ENCODE peak calls at places on chromosomes 5 and 9, in four cellular contexts. One of them, this sample, is unnamed.

GRCh38 chr5:59591162-59591561 is 302.4 kb downstream of the PDE4D start:
- DNase-seq in suprapubic skin: no peak
- DNase-seq in tibial nerve: no peak
- DNase-seq in body of pancreas: no peak
- DNase-seq in this sample: no peak

GRCh38 chr5:79962580-79963222 is 28.4 kb downstream of the MTX3 start:
- DNase-seq in suprapubic skin: no peak
- DNase-seq in tibial nerve: no peak
- DNase-seq in body of pancreas: no peak
- DNase-seq in this sample: no peak

GRCh38 chr9:72579190-72579589 is 57.8 kb downstream of the TMC1 start:
- DNase-seq in suprapubic skin: no peak
- DNase-seq in tibial nerve: no peak
- DNase-seq in body of pancreas: peak
- DNase-seq in this sample: peak

GRCh38 chr9:35691325-35691631 is 1.6 kb upstream of the TPM2 start:
- DNase-seq in suprapubic skin: no peak
- DNase-seq in tibial nerve: no peak
- DNase-seq in body of pancreas: no peak
- DNase-seq in this sample: no peak

GRCh38 chr5:16983022-16983639 is 47.0 kb upstream of the MYO10 start:
- DNase-seq in suprapubic skin: no peak
- DNase-seq in tibial nerve: no peak
- DNase-seq in body of pancreas: no peak
- DNase-seq in this sample: no peak

GRCh38 chr5:56277573-56277972 is 44.4 kb upstream of the ANKRD55 start:
- DNase-seq in suprapubic skin: no peak
- DNase-seq in tibial nerve: no peak
- DNase-seq in body of pancreas: no peak
- DNase-seq in this sample: no peak

GRCh38 chr5:82684659-82685058 is 392.5 kb downstream of the TMEM167A start:
- DNase-seq in suprapubic skin: no peak
- DNase-seq in tibial nerve: no peak
- DNase-seq in body of pancreas: no peak
- DNase-seq in this sample: no peak

GRCh38 chr5:66987949-66988838 is 208.4 kb downstream of the CD180 start:
- DNase-seq in suprapubic skin: no peak
- DNase-seq in tibial nerve: no peak
- DNase-seq in body of pancreas: no peak
- DNase-seq in this sample: no peak

GRCh38 chr5:911601-912000 is 18.9 kb downstream of the TRIP13 start:
- DNase-seq in suprapubic skin: no peak
- DNase-seq in tibial nerve: no peak
- DNase-seq in body of pancreas: no peak
- DNase-seq in this sample: no peak

GRCh38 chr5:2656186-2656585 is 95.3 kb downstream of the IRX2 start:
- DNase-seq in suprapubic skin: no peak
- DNase-seq in tibial nerve: no peak
- DNase-seq in body of pancreas: no peak
- DNase-seq in this sample: no peak

GRCh38 chr9:109113239-109113638 is 6.5 kb downstream of the TMEM245 start:
- DNase-seq in suprapubic skin: no peak
- DNase-seq in tibial nerve: no peak
- DNase-seq in body of pancreas: no peak
- DNase-seq in this sample: no peak

GRCh38 chr5:17928571-17928970 is 294.3 kb downstream of the TAF11L14 start:
- DNase-seq in suprapubic skin: no peak
- DNase-seq in tibial nerve: peak
- DNase-seq in body of pancreas: peak
- DNase-seq in this sample: no peak

GRCh38 chr5:145936401-145937131 is at the start of gene SH3RF2:
- DNase-seq in suprapubic skin: peak
- DNase-seq in tibial nerve: no peak
- DNase-seq in body of pancreas: peak
- DNase-seq in this sample: peak

GRCh38 chr9:136534396-136534795 is 11.5 kb downstream of the NOTCH1 start:
- DNase-seq in suprapubic skin: no peak
- DNase-seq in tibial nerve: no peak
- DNase-seq in body of pancreas: no peak
- DNase-seq in this sample: no peak

GRCh38 chr5:33793836-33794549 is 97.8 kb downstream of the ADAMTS12 start:
- DNase-seq in suprapubic skin: no peak
- DNase-seq in tibial nerve: no peak
- DNase-seq in body of pancreas: no peak
- DNase-seq in this sample: no peak

GRCh38 chr5:177111720-177112394 is 21.7 kb upstream of the NSD1 start:
- DNase-seq in suprapubic skin: no peak
- DNase-seq in tibial nerve: peak
- DNase-seq in body of pancreas: peak
- DNase-seq in this sample: peak

GRCh38 chr5:143534764-143535159 is 131.3 kb upstream of the NR3C1 start:
- DNase-seq in suprapubic skin: no peak
- DNase-seq in tibial nerve: no peak
- DNase-seq in body of pancreas: no peak
- DNase-seq in this sample: no peak

GRCh38 chr9:116605904-116606341 is 81.2 kb upstream of the TRIM32 start:
- DNase-seq in suprapubic skin: peak
- DNase-seq in tibial nerve: no peak
- DNase-seq in body of pancreas: no peak
- DNase-seq in this sample: peak

GRCh38 chr5:50440651-50441478 is at the start of gene EMB:
- DNase-seq in suprapubic skin: no peak
- DNase-seq in tibial nerve: no peak
- DNase-seq in body of pancreas: peak
- DNase-seq in this sample: no peak

GRCh38 chr5:61394078-61394701 is 62.1 kb downstream of the ZSWIM6 start:
- DNase-seq in suprapubic skin: no peak
- DNase-seq in tibial nerve: no peak
- DNase-seq in body of pancreas: no peak
- DNase-seq in this sample: no peak

GRCh38 chr5:36655171-36655570 is 48.8 kb downstream of the SLC1A3 start:
- DNase-seq in suprapubic skin: no peak
- DNase-seq in tibial nerve: no peak
- DNase-seq in body of pancreas: peak
- DNase-seq in this sample: no peak

GRCh38 chr5:127870914-127871313 is 167.7 kb downstream of the CCDC192 start:
- DNase-seq in suprapubic skin: peak
- DNase-seq in tibial nerve: peak
- DNase-seq in body of pancreas: peak
- DNase-seq in this sample: peak

GRCh38 chr5:78300464-78301045 is 6.1 kb upstream of the AP3B1 start:
- DNase-seq in suprapubic skin: no peak
- DNase-seq in tibial nerve: no peak
- DNase-seq in body of pancreas: no peak
- DNase-seq in this sample: no peak

GRCh38 chr9:126985870-126986498 is 71.4 kb downstream of the RALGPS1 start:
- DNase-seq in suprapubic skin: no peak
- DNase-seq in tibial nerve: peak
- DNase-seq in body of pancreas: peak
- DNase-seq in this sample: peak

GRCh38 chr5:80318212-80318611 is 1.6 kb upstream of the SPZ1 start:
- DNase-seq in suprapubic skin: no peak
- DNase-seq in tibial nerve: peak
- DNase-seq in body of pancreas: no peak
- DNase-seq in this sample: peak

GRCh38 chr5:79396265-79396664 is 117.7 kb downstream of the HOMER1 start:
- DNase-seq in suprapubic skin: no peak
- DNase-seq in tibial nerve: no peak
- DNase-seq in body of pancreas: no peak
- DNase-seq in this sample: no peak

GRCh38 chr5:148723143-148723542 is 68.8 kb upstream of the HTR4 start:
- DNase-seq in suprapubic skin: no peak
- DNase-seq in tibial nerve: no peak
- DNase-seq in body of pancreas: no peak
- DNase-seq in this sample: no peak

GRCh38 chr5:139848508-139849100 is 53.0 kb downstream of the PSD2 start:
- DNase-seq in suprapubic skin: no peak
- DNase-seq in tibial nerve: no peak
- DNase-seq in body of pancreas: peak
- DNase-seq in this sample: peak

GRCh38 chr9:128271512-128271911 is 4.3 kb downstream of the GOLGA2 start:
- DNase-seq in suprapubic skin: no peak
- DNase-seq in tibial nerve: no peak
- DNase-seq in body of pancreas: no peak
- DNase-seq in this sample: no peak

GRCh38 chr9:128274245-128274644 is 1.6 kb downstream of the GOLGA2 start:
- DNase-seq in suprapubic skin: no peak
- DNase-seq in tibial nerve: no peak
- DNase-seq in body of pancreas: no peak
- DNase-seq in this sample: no peak

GRCh38 chr9:128276008-128276573 is at the start of gene SWI5:
- DNase-seq in suprapubic skin: peak
- DNase-seq in tibial nerve: peak
- DNase-seq in body of pancreas: peak
- DNase-seq in this sample: peak

GRCh38 chr9:128276574-128277270 is 646 bp downstream of the SWI5 start:
- DNase-seq in suprapubic skin: no peak
- DNase-seq in tibial nerve: peak
- DNase-seq in body of pancreas: peak
- DNase-seq in this sample: peak

DNA sequence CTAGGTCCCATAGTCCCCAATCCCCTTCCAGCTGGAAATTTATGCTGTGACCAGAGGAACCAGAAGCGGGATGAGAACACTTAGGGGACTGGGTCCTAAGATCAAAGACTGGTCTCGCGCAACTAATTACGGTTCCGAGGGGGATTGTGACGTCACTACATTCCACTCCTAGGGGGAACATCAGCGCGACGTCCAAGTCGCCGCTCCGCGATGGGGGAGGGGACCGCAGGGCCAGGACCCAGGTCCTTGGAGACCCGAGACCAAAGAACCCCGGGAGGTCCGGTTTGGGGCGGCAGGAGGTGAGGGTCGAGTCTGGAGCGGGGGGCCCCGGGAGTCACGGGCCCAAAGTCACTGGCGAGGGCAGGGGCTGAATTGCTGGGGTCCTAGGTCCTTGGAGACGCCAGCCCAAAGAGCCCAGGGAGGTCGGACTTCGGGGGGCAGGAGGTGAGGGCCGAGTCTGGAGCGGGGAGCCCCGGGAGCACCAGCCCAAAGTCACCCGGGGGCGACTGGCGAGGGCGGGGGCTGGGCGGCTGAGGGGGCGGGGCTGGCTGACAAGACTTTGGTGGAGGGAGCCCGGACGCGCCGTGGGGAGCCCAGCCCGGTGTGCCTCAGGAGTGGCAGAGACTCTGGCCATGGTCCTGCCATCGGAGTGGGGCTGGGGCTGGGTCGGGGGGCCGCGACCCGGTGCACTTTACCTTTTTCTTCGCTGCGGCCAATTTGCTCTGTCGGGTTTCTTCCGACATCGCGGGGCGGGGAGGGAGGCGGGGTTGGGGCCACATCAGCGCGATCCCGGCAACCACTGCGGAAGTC is at the start of gene GOLGA2:
- DNase-seq in suprapubic skin: no peak
- DNase-seq in tibial nerve: peak
- DNase-seq in body of pancreas: peak
- DNase-seq in this sample: peak
- TF ChIP-seq POLR2A in suprapubic skin: no peak
- TF ChIP-seq POLR2A in tibial nerve: no peak
- TF ChIP-seq POLR2A in body of pancreas: no peak
- TF ChIP-seq POLR2A in this sample: no peak

GRCh38 chr5:134227259-134227658 is 1.4 kb upstream of the PPP2CA start:
- DNase-seq in suprapubic skin: no peak
- DNase-seq in tibial nerve: peak
- DNase-seq in body of pancreas: peak
- DNase-seq in this sample: peak

GRCh38 chr5:134224905-134225779 is 731 bp downstream of the PPP2CA start:
- DNase-seq in suprapubic skin: peak
- DNase-seq in tibial nerve: peak
- DNase-seq in body of pancreas: peak
- DNase-seq in this sample: peak

GRCh38 chr5:134226441-134227192 is 744 bp upstream of the PPP2CA start:
- DNase-seq in suprapubic skin: no peak
- DNase-seq in tibial nerve: peak
- DNase-seq in body of pancreas: peak
- DNase-seq in this sample: peak

GRCh38 chr5:134227786-134228185 is 1.9 kb upstream of the PPP2CA start:
- DNase-seq in suprapubic skin: no peak
- DNase-seq in tibial nerve: no peak
- DNase-seq in body of pancreas: no peak
- DNase-seq in this sample: no peak

DNA sequence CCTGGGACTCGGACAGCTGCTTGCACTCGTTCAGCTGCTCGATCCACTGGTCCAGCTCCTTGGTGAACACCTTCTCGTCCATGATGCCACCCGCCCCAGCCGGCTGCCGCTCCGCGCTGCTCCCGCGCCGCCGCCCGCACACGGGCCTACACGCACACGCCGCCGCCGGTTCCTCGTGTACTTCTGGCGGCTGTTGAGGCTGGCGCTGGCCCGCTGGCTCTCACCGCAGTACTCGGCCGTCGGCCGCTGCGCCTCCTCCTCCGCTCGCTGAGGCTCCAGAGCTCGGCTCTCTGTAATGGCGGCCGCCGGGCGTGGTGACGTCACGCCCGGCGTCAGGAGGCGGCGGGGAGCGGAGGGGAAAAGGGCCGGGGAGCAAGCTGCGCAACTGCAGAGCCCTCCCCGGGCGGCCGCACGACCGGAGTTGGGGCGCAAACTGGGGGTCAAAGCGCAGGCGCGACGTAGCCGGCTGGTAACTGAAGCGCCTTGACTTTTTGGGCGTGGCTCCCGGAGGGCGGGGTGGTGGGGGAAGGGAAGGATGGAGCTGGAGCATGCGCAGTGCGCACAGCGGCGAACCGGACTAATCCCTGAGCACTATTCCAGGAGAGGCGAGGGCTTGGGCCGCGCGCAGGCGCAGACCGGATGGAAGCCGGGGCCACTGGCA is at the start of gene PPP2CA:
- DNase-seq in suprapubic skin: peak
- DNase-seq in tibial nerve: peak
- DNase-seq in body of pancreas: peak
- DNase-seq in this sample: peak
- TF ChIP-seq CTCF in suprapubic skin: no peak
- TF ChIP-seq CTCF in tibial nerve: no peak
- TF ChIP-seq CTCF in body of pancreas: no peak
- TF ChIP-seq CTCF in this sample: no peak

DNA sequence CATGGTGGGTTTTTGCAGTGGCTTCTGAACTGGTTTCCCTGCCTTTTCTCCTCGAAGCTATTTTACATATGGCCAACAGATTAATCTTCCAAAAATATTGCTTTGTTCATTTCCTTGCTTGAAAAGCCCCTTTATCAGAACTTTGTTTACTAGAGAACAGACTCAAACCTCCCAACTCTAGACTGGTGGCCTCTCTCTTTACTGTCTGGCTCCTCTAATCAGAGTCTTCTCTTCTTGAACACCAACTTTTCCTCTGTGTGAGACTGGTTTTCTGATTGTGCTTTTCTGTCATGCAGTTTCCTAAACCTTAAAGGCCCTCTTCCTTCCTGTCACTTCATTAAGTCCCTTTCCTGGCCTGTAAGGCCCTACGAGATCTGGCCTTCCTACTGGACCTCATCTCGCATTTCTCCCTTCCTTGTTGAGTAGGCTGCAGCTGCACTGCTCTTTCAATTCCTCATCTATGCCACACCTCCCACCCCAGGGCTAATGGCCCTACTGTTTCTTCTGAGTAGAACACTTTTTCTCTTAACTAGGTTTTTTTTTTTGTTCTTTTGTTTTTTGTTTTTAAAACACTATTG is 5.7 kb downstream of the C9orf43 start:
- DNase-seq in suprapubic skin: peak
- DNase-seq in tibial nerve: no peak
- DNase-seq in body of pancreas: peak
- DNase-seq in this sample: no peak
- TF ChIP-seq POLR2A in suprapubic skin: no peak
- TF ChIP-seq POLR2A in tibial nerve: no peak
- TF ChIP-seq POLR2A in body of pancreas: no peak
- TF ChIP-seq POLR2A in this sample: no peak

GRCh38 chr9:134234001-134234660 is 69.8 kb upstream of the RNU6ATAC start:
- DNase-seq in suprapubic skin: no peak
- DNase-seq in tibial nerve: no peak
- DNase-seq in body of pancreas: no peak
- DNase-seq in this sample: no peak
- TF ChIP-seq CTCF in suprapubic skin: no peak
- TF ChIP-seq CTCF in tibial nerve: no peak
- TF ChIP-seq CTCF in body of pancreas: no peak
- TF ChIP-seq CTCF in this sample: no peak